ENCODE peak calls at places on chromosomes 6 and 20, in eight cellular contexts. One of them, this sample, is unnamed.

GRCh38 chr6:97440590-97441176 is 157.7 kb upstream of the MMS22L start:
- DNase-seq in fibroblast of pulmonary artery: peak; percentile 44
- DNase-seq in astrocyte of the cerebellum: no peak
- DNase-seq in RWPE1: no peak
- DNase-seq in CD4-positive, alpha-beta T cell: no peak
- DNase-seq in endothelial cell: peak; percentile 35
- DNase-seq in uterus: no peak
- DNase-seq in fibroblast of lung: peak; percentile 32
- DNase-seq in this sample: no peak

GRCh38 chr6:63804381-63804956 is 168.9 kb downstream of the PHF3 start:
- DNase-seq in fibroblast of pulmonary artery: peak; percentile 84
- DNase-seq in CD4-positive, alpha-beta T cell: no peak
- DNase-seq in RWPE1: peak; percentile 41
- DNase-seq in astrocyte of the cerebellum: peak; percentile 15
- DNase-seq in uterus: no peak
- DNase-seq in endothelial cell: no peak
- DNase-seq in fibroblast of lung: peak; percentile 65
- DNase-seq in this sample: no peak

GRCh38 chr6:130885392-130886192 is 58.4 kb downstream of the SMLR1 start:
- DNase-seq in uterus: peak; percentile 83
- DNase-seq in astrocyte of the cerebellum: peak; percentile 84
- DNase-seq in fibroblast of lung: peak; percentile 87
- DNase-seq in RWPE1: peak; percentile 57
- DNase-seq in endothelial cell: peak; percentile 79
- DNase-seq in fibroblast of pulmonary artery: peak; percentile 91
- DNase-seq in CD4-positive, alpha-beta T cell: peak; percentile 18
- DNase-seq in this sample: peak; percentile 76

GRCh38 chr6:128803911-128804310 is 79.0 kb upstream of the LAMA2 start:
- DNase-seq in endothelial cell: no peak
- DNase-seq in CD4-positive, alpha-beta T cell: no peak
- DNase-seq in RWPE1: no peak
- DNase-seq in fibroblast of lung: peak; percentile 84
- DNase-seq in uterus: no peak
- DNase-seq in fibroblast of pulmonary artery: peak; percentile 84
- DNase-seq in astrocyte of the cerebellum: peak; percentile 45
- DNase-seq in this sample: no peak

GRCh38 chr6:146919017-146919416 is 285.2 kb upstream of the STXBP5 start:
- DNase-seq in endothelial cell: no peak
- DNase-seq in CD4-positive, alpha-beta T cell: no peak
- DNase-seq in astrocyte of the cerebellum: no peak
- DNase-seq in fibroblast of pulmonary artery: no peak
- DNase-seq in fibroblast of lung: no peak
- DNase-seq in RWPE1: no peak
- DNase-seq in uterus: no peak
- DNase-seq in this sample: no peak

GRCh38 chr6:15770347-15771143 is 107.7 kb upstream of the DTNBP1 start:
- DNase-seq in CD4-positive, alpha-beta T cell: no peak
- DNase-seq in fibroblast of pulmonary artery: peak; percentile 12
- DNase-seq in uterus: no peak
- DNase-seq in RWPE1: no peak
- DNase-seq in fibroblast of lung: peak; percentile 7
- DNase-seq in endothelial cell: no peak
- DNase-seq in astrocyte of the cerebellum: no peak
- DNase-seq in this sample: no peak

GRCh38 chr6:16683524-16684194 is 77.6 kb downstream of the ATXN1 start:
- DNase-seq in astrocyte of the cerebellum: peak; percentile 66
- DNase-seq in CD4-positive, alpha-beta T cell: no peak
- DNase-seq in endothelial cell: no peak
- DNase-seq in fibroblast of pulmonary artery: peak; percentile 80
- DNase-seq in RWPE1: peak; percentile 79
- DNase-seq in uterus: peak; percentile 45
- DNase-seq in fibroblast of lung: peak; percentile 81
- DNase-seq in this sample: no peak

GRCh38 chr6:40668203-40668602 is 81.0 kb upstream of the LRFN2 start:
- DNase-seq in uterus: no peak
- DNase-seq in CD4-positive, alpha-beta T cell: no peak
- DNase-seq in fibroblast of pulmonary artery: no peak
- DNase-seq in endothelial cell: no peak
- DNase-seq in fibroblast of lung: no peak
- DNase-seq in RWPE1: no peak
- DNase-seq in astrocyte of the cerebellum: no peak
- DNase-seq in this sample: no peak

GRCh38 chr6:30684386-30685156 is 1.9 kb downstream of the PPP1R18 start:
- DNase-seq in endothelial cell: peak; percentile 48
- DNase-seq in fibroblast of pulmonary artery: peak; percentile 50
- DNase-seq in fibroblast of lung: peak; percentile 22
- DNase-seq in CD4-positive, alpha-beta T cell: peak; percentile 48
- DNase-seq in uterus: no peak
- DNase-seq in astrocyte of the cerebellum: no peak
- DNase-seq in RWPE1: peak; percentile 45
- DNase-seq in this sample: no peak

GRCh38 chr20:49583669-49584417 is 15.9 kb upstream of the PTGIS start:
- DNase-seq in RWPE1: peak; percentile 64
- DNase-seq in fibroblast of pulmonary artery: peak; percentile 91
- DNase-seq in CD4-positive, alpha-beta T cell: no peak
- DNase-seq in astrocyte of the cerebellum: peak; percentile 75
- DNase-seq in fibroblast of lung: peak; percentile 87
- DNase-seq in uterus: peak; percentile 93
- DNase-seq in endothelial cell: no peak
- DNase-seq in this sample: no peak

GRCh38 chr20:32516985-32517873 is 67.9 kb downstream of the NOL4L start:
- DNase-seq in fibroblast of pulmonary artery: no peak
- DNase-seq in astrocyte of the cerebellum: no peak
- DNase-seq in CD4-positive, alpha-beta T cell: no peak
- DNase-seq in RWPE1: no peak
- DNase-seq in fibroblast of lung: no peak
- DNase-seq in endothelial cell: peak; percentile 76
- DNase-seq in uterus: no peak
- DNase-seq in this sample: no peak

GRCh38 chr6:100706491-100706890 is 174.6 kb downstream of the ASCC3 start:
- DNase-seq in fibroblast of pulmonary artery: no peak
- DNase-seq in CD4-positive, alpha-beta T cell: no peak
- DNase-seq in RWPE1: no peak
- DNase-seq in fibroblast of lung: no peak
- DNase-seq in uterus: no peak
- DNase-seq in astrocyte of the cerebellum: no peak
- DNase-seq in endothelial cell: no peak
- DNase-seq in this sample: no peak

GRCh38 chr20:34578521-34579147 is 20.1 kb downstream of the MAP1LC3A start:
- DNase-seq in endothelial cell: no peak
- DNase-seq in uterus: no peak
- DNase-seq in fibroblast of pulmonary artery: no peak
- DNase-seq in CD4-positive, alpha-beta T cell: no peak
- DNase-seq in astrocyte of the cerebellum: no peak
- DNase-seq in fibroblast of lung: no peak
- DNase-seq in RWPE1: no peak
- DNase-seq in this sample: no peak

GRCh38 chr6:4347877-4348276 is 212.5 kb upstream of the ECI2 start:
- DNase-seq in uterus: no peak
- DNase-seq in astrocyte of the cerebellum: no peak
- DNase-seq in fibroblast of lung: no peak
- DNase-seq in CD4-positive, alpha-beta T cell: no peak
- DNase-seq in fibroblast of pulmonary artery: no peak
- DNase-seq in endothelial cell: no peak
- DNase-seq in RWPE1: no peak
- DNase-seq in this sample: no peak

GRCh38 chr6:4344317-4344899 is 209.0 kb upstream of the ECI2 start:
- DNase-seq in RWPE1: no peak
- DNase-seq in endothelial cell: no peak
- DNase-seq in uterus: no peak
- DNase-seq in CD4-positive, alpha-beta T cell: no peak
- DNase-seq in fibroblast of lung: no peak
- DNase-seq in fibroblast of pulmonary artery: no peak
- DNase-seq in astrocyte of the cerebellum: no peak
- DNase-seq in this sample: no peak

GRCh38 chr6:4342407-4343137 is 207.2 kb upstream of the ECI2 start:
- DNase-seq in fibroblast of lung: peak; percentile 51
- DNase-seq in fibroblast of pulmonary artery: no peak
- DNase-seq in uterus: no peak
- DNase-seq in RWPE1: no peak
- DNase-seq in endothelial cell: no peak
- DNase-seq in CD4-positive, alpha-beta T cell: no peak
- DNase-seq in astrocyte of the cerebellum: no peak
- DNase-seq in this sample: no peak

GRCh38 chr6:4346659-4347333 is 211.4 kb upstream of the ECI2 start:
- DNase-seq in astrocyte of the cerebellum: no peak
- DNase-seq in CD4-positive, alpha-beta T cell: no peak
- DNase-seq in fibroblast of lung: no peak
- DNase-seq in endothelial cell: no peak
- DNase-seq in RWPE1: no peak
- DNase-seq in uterus: no peak
- DNase-seq in fibroblast of pulmonary artery: peak; percentile 33
- DNase-seq in this sample: no peak

GRCh38 chr6:4345543-4345942 is 210.2 kb upstream of the ECI2 start:
- DNase-seq in uterus: no peak
- DNase-seq in CD4-positive, alpha-beta T cell: no peak
- DNase-seq in fibroblast of pulmonary artery: no peak
- DNase-seq in endothelial cell: no peak
- DNase-seq in RWPE1: no peak
- DNase-seq in astrocyte of the cerebellum: no peak
- DNase-seq in fibroblast of lung: no peak
- DNase-seq in this sample: no peak
- TF ChIP-seq CTCF in uterus: no peak
- TF ChIP-seq CTCF in CD4-positive, alpha-beta T cell: no peak
- TF ChIP-seq CTCF in fibroblast of pulmonary artery: no peak
- TF ChIP-seq CTCF in endothelial cell: no peak
- TF ChIP-seq CTCF in RWPE1: no peak
- TF ChIP-seq CTCF in astrocyte of the cerebellum: no peak
- TF ChIP-seq CTCF in fibroblast of lung: no peak
- TF ChIP-seq CTCF in this sample: no peak

GRCh38 chr6:117706504-117706903 is 31.2 kb downstream of the NUS1 start:
- DNase-seq in RWPE1: no peak
- DNase-seq in CD4-positive, alpha-beta T cell: no peak
- DNase-seq in fibroblast of pulmonary artery: no peak
- DNase-seq in astrocyte of the cerebellum: no peak
- DNase-seq in uterus: no peak
- DNase-seq in fibroblast of lung: no peak
- DNase-seq in endothelial cell: no peak
- DNase-seq in this sample: no peak

GRCh38 chr6:117711369-117711768 is 36.1 kb downstream of the NUS1 start:
- DNase-seq in uterus: no peak
- DNase-seq in RWPE1: no peak
- DNase-seq in endothelial cell: no peak
- DNase-seq in fibroblast of lung: no peak
- DNase-seq in astrocyte of the cerebellum: no peak
- DNase-seq in fibroblast of pulmonary artery: no peak
- DNase-seq in CD4-positive, alpha-beta T cell: no peak
- DNase-seq in this sample: no peak
- TF ChIP-seq CTCF in uterus: no peak
- TF ChIP-seq CTCF in RWPE1: no peak
- TF ChIP-seq CTCF in endothelial cell: no peak
- TF ChIP-seq CTCF in fibroblast of lung: no peak
- TF ChIP-seq CTCF in astrocyte of the cerebellum: no peak
- TF ChIP-seq CTCF in fibroblast of pulmonary artery: no peak
- TF ChIP-seq CTCF in CD4-positive, alpha-beta T cell: no peak
- TF ChIP-seq CTCF in this sample: no peak

GRCh38 chr6:56995347-56995746 is 40.4 kb downstream of the BEND6 start:
- DNase-seq in RWPE1: peak; percentile 15
- DNase-seq in fibroblast of pulmonary artery: no peak
- DNase-seq in fibroblast of lung: no peak
- DNase-seq in astrocyte of the cerebellum: no peak
- DNase-seq in CD4-positive, alpha-beta T cell: no peak
- DNase-seq in uterus: no peak
- DNase-seq in endothelial cell: no peak
- DNase-seq in this sample: no peak
- TF ChIP-seq CTCF in RWPE1: no peak
- TF ChIP-seq CTCF in fibroblast of pulmonary artery: no peak
- TF ChIP-seq CTCF in fibroblast of lung: no peak
- TF ChIP-seq CTCF in astrocyte of the cerebellum: no peak
- TF ChIP-seq CTCF in CD4-positive, alpha-beta T cell: no peak
- TF ChIP-seq CTCF in uterus: no peak
- TF ChIP-seq CTCF in endothelial cell: no peak
- TF ChIP-seq CTCF in this sample: no peak

GRCh38 chr6:121321282-121321681 is 13.0 kb downstream of the TBC1D32 start:
- DNase-seq in endothelial cell: no peak
- DNase-seq in fibroblast of pulmonary artery: no peak
- DNase-seq in CD4-positive, alpha-beta T cell: no peak
- DNase-seq in astrocyte of the cerebellum: no peak
- DNase-seq in fibroblast of lung: no peak
- DNase-seq in uterus: no peak
- DNase-seq in RWPE1: no peak
- DNase-seq in this sample: no peak

GRCh38 chr6:121314407-121315112 is 19.7 kb downstream of the TBC1D32 start:
- DNase-seq in uterus: no peak
- DNase-seq in astrocyte of the cerebellum: no peak
- DNase-seq in fibroblast of lung: no peak
- DNase-seq in endothelial cell: no peak
- DNase-seq in RWPE1: no peak
- DNase-seq in CD4-positive, alpha-beta T cell: no peak
- DNase-seq in fibroblast of pulmonary artery: no peak
- DNase-seq in this sample: no peak

GRCh38 chr6:121319603-121320002 is 14.7 kb downstream of the TBC1D32 start:
- DNase-seq in fibroblast of pulmonary artery: no peak
- DNase-seq in RWPE1: no peak
- DNase-seq in astrocyte of the cerebellum: no peak
- DNase-seq in endothelial cell: no peak
- DNase-seq in fibroblast of lung: no peak
- DNase-seq in uterus: no peak
- DNase-seq in CD4-positive, alpha-beta T cell: no peak
- DNase-seq in this sample: no peak

DNA sequence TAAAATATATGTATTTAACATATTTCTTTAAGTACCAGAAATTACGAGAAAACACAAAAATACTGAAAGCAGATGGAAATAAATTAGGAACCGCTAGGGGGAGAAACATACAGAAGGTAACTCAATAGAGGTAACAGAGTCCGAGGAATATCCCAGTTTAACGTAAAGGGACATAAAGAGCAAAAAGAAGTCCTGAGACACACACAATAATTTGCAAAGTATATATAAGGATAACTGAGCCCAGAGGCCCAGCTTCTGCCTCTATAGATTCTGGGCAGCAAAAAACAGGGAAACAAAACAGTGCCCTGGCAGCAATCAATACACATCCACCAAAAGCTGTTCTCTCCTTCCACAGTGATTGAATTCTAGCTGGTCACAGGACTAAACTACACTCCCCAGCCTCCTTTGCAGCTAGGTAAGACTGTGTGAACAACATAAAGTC is 15.1 kb downstream of the TBC1D32 start:
- DNase-seq in endothelial cell: no peak
- DNase-seq in RWPE1: peak; percentile 36
- DNase-seq in uterus: no peak
- DNase-seq in CD4-positive, alpha-beta T cell: no peak
- DNase-seq in fibroblast of pulmonary artery: peak; percentile 56
- DNase-seq in fibroblast of lung: no peak
- DNase-seq in astrocyte of the cerebellum: no peak
- DNase-seq in this sample: no peak
- TF ChIP-seq CTCF in endothelial cell: peak; percentile 78
- TF ChIP-seq CTCF in RWPE1: peak; percentile 40
- TF ChIP-seq CTCF in uterus: peak; percentile 42
- TF ChIP-seq CTCF in CD4-positive, alpha-beta T cell: peak; percentile 53
- TF ChIP-seq CTCF in fibroblast of pulmonary artery: peak; percentile 63
- TF ChIP-seq CTCF in fibroblast of lung: peak; percentile 33
- TF ChIP-seq CTCF in astrocyte of the cerebellum: peak; percentile 23
- TF ChIP-seq CTCF in this sample: peak; percentile 67

DNA sequence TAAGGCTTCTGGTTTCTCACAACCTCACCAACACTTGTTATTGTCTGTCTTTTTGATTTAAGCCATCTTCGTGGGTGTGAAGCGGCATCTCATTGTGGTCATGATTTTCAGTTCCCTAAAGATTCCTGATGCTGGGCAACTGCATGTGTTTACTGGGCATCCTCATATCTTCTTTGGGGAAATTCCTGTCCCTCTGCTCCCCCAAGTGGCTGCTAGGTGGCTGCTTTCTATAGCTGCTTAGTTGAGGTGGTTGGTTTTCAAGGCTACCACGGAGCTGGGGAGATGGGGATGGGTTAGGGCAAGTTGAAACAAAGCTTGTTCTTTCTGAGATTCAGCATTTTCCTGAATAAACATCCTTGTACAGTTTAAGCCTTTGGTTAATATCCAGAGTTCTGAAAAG is 403.9 kb upstream of the SULF2 start:
- DNase-seq in RWPE1: peak; percentile 92
- DNase-seq in fibroblast of lung: peak; percentile 8
- DNase-seq in endothelial cell: no peak
- DNase-seq in astrocyte of the cerebellum: no peak
- DNase-seq in CD4-positive, alpha-beta T cell: no peak
- DNase-seq in fibroblast of pulmonary artery: peak; percentile 56
- DNase-seq in uterus: no peak
- DNase-seq in this sample: no peak
- TF ChIP-seq CTCF in RWPE1: no peak
- TF ChIP-seq CTCF in fibroblast of lung: no peak
- TF ChIP-seq CTCF in endothelial cell: no peak
- TF ChIP-seq CTCF in astrocyte of the cerebellum: peak; percentile 24
- TF ChIP-seq CTCF in CD4-positive, alpha-beta T cell: no peak
- TF ChIP-seq CTCF in fibroblast of pulmonary artery: peak; percentile 52
- TF ChIP-seq CTCF in uterus: peak; percentile 16
- TF ChIP-seq CTCF in this sample: no peak

This sample was measured in mesothelial cell of epicardium.